ENCODE peak calls at places on chromosome 3, in seven cellular contexts. R, F, K, T, S, N and O are unnamed samples.

GRCh38 chr3:30685267-30685667 is 78.9 kb downstream of the TGFBR2 start:
- ATAC-seq in F (no peak), N (no peak), R (peak), K (peak), S (peak), T (no peak), O (no peak)

GRCh38 chr3:182914341-182914740 is 66.0 kb downstream of the DCUN1D1 start:
- ATAC-seq in F (no peak), K (no peak), R (no peak), T (no peak), N (peak), S (no peak), O (no peak)

GRCh38 chr3:17823039-17823438 is 80.6 kb upstream of the TBC1D5 start:
- ATAC-seq in T (peak), F (no peak), K (no peak), N (no peak), S (no peak), R (no peak), O (no peak)

GRCh38 chr3:170476291-170476690 is 57.6 kb downstream of the CLDN11 start:
- ATAC-seq in S (no peak), T (no peak), N (peak), R (no peak), K (no peak), F (no peak), O (no peak)

GRCh38 chr3:194961555-194961954 is 275.9 kb downstream of the FAM43A start:
- ATAC-seq in N (no peak), S (no peak), R (no peak), F (no peak), K (no peak), T (no peak), O (no peak)

GRCh38 chr3:184234224-184234623 is 4.8 kb downstream of the VWA5B2 start:
- ATAC-seq in N (peak), K (no peak), F (peak), R (peak), T (no peak), S (no peak), O (no peak)

GRCh38 chr3:85159376-85159775 is 200.6 kb downstream of the CADM2 start:
- ATAC-seq in K (no peak), S (no peak), R (no peak), N (peak), T (peak), F (no peak), O (no peak)

GRCh38 chr3:168155207-168155785 is 59.6 kb upstream of the GOLIM4 start:
- ATAC-seq in N (no peak), S (no peak), T (peak), F (peak), K (no peak), R (peak), O (peak)

GRCh38 chr3:14428087-14429067 is 26.0 kb downstream of the SLC6A6 start:
- ATAC-seq in T (no peak), S (peak), K (peak), R (no peak), N (no peak), F (no peak), O (no peak)

GRCh38 chr3:66037986-66038369 is 740 bp downstream of the MAGI1 start:
- ATAC-seq in F (peak), T (peak), N (no peak), K (no peak), S (no peak), R (peak), O (no peak)

GRCh38 chr3:152205097-152205593 is 63.6 kb upstream of the MBNL1 start:
- ATAC-seq in R (peak), S (no peak), F (peak), N (no peak), K (no peak), T (no peak), O (peak)

GRCh38 chr3:4759689-4760312 is 219.4 kb upstream of the BHLHE40 start:
- ATAC-seq in K (no peak), S (no peak), N (no peak), F (peak), R (no peak), T (no peak), O (no peak)

GRCh38 chr3:30342319-30343060 is 263.9 kb upstream of the TGFBR2 start:
- ATAC-seq in N (peak), T (peak), K (peak), F (no peak), S (peak), R (peak), O (peak)